ENCODE peak calls at places on chromosome 2, in six cellular contexts. O is AG08395, N is AG09319, S is Daoy, M is fibroblast of lung, R is SK-N-DZ. H is an unnamed sample.

GRCh38 chr2:50956886-50957285 is 75.0 kb downstream of the NRXN1 start:
- DNase-seq in R (no peak), O (no peak), M (peak; percentile 23), N (no peak), S (no peak), H (no peak)

GRCh38 chr2:128318776-128319456 is at the start of gene HS6ST1:
- DNase-seq in M (peak; percentile 81), N (peak; percentile 56), O (peak; percentile 87), S (peak; percentile 88), R (peak; percentile 74), H (peak; percentile 86)

GRCh38 chr2:25587361-25587760 is 86.0 kb downstream of the DTNB start:
- DNase-seq in O (peak; percentile 47), M (peak; percentile 75), R (no peak), N (no peak), S (peak; percentile 55), H (no peak)

GRCh38 chr2:121791801-121792221 is 36.4 kb downstream of the TSN start:
- DNase-seq in N (no peak), R (no peak), O (no peak), M (peak; percentile 60), S (no peak), H (no peak)

GRCh38 chr2:54618646-54619565 is 104.6 kb upstream of the EML6 start:
- DNase-seq in R (no peak), M (peak; percentile 13), N (no peak), O (no peak), S (no peak), H (peak; percentile 15)

GRCh38 chr2:235170016-235170415 is 218.2 kb downstream of the SH3BP4 start:
- DNase-seq in N (no peak), S (peak; percentile 75), R (no peak), M (peak; percentile 65), O (peak; percentile 50), H (no peak)

GRCh38 chr2:120323214-120323613 is 22.7 kb upstream of the INHBB start:
- DNase-seq in O (peak; percentile 90), M (peak; percentile 18), N (peak; percentile 44), S (no peak), R (no peak), H (no peak)

GRCh38 chr2:105868060-105868459 is 123.3 kb downstream of the NCK2 start:
- DNase-seq in S (no peak), O (peak; percentile 24), N (no peak), M (no peak), R (no peak), H (no peak)

GRCh38 chr2:15640291-15640711 is 48.6 kb downstream of the DDX1 start:
- DNase-seq in S (peak; percentile 73), R (peak; percentile 92), N (no peak), M (peak; percentile 81), O (peak; percentile 30), H (no peak)

GRCh38 chr2:221514305-221515040 is 57.6 kb downstream of the EPHA4 start:
- DNase-seq in M (no peak), O (no peak), S (no peak), R (no peak), N (no peak), H (no peak)

GRCh38 chr2:239832101-239832994 is 192.8 kb downstream of the NDUFA10 start:
- DNase-seq in O (no peak), S (no peak), R (peak; percentile 14), M (no peak), N (no peak), H (no peak)

GRCh38 chr2:205495819-205496218 is 186.5 kb upstream of the NRP2 start:
- DNase-seq in R (no peak), N (no peak), O (no peak), M (peak; percentile 39), S (no peak), H (no peak)

GRCh38 chr2:196675963-196676362 is 36.4 kb downstream of the CCDC150 start:
- DNase-seq in O (no peak), M (no peak), N (no peak), R (no peak), S (no peak), H (no peak)

GRCh38 chr2:207692206-207693065 is 19.0 kb upstream of the CCNYL1 start:
- DNase-seq in S (peak; percentile 19), M (peak; percentile 11), O (peak; percentile 33), N (no peak), R (peak; percentile 18), H (peak; percentile 73)

GRCh38 chr2:140257692-140258300 is 1477.6 kb upstream of the NXPH2 start:
- DNase-seq in M (no peak), N (no peak), R (no peak), O (no peak), S (no peak), H (no peak)

GRCh38 chr2:233174131-233174530 is 77.3 kb upstream of the ATG16L1 start:
- DNase-seq in M (no peak), O (no peak), N (no peak), S (no peak), R (no peak), H (no peak)

GRCh38 chr2:176638167-176639015 is 369.1 kb downstream of the MTX2 start:
- DNase-seq in S (peak; percentile 82), R (peak; percentile 70), N (no peak), M (peak; percentile 45), O (peak; percentile 83), H (peak; percentile 81)

GRCh38 chr2:172440795-172441194 is 13.4 kb downstream of the ITGA6 start:
- DNase-seq in R (no peak), M (peak; percentile 7), O (no peak), S (no peak), N (no peak), H (peak; percentile 90)

GRCh38 chr2:71496156-71496770 is 42.9 kb downstream of the DYSF start:
- DNase-seq in M (no peak), O (no peak), N (no peak), S (no peak), R (no peak), H (no peak)

GRCh38 chr2:841036-841435 is 109.6 kb upstream of the SNTG2 start:
- DNase-seq in S (no peak), M (no peak), R (no peak), O (no peak), N (no peak), H (no peak)

GRCh38 chr2:86510436-86510933 is 52.8 kb downstream of the CHMP3 start:
- DNase-seq in S (no peak), N (no peak), O (no peak), M (no peak), R (no peak), H (no peak)

GRCh38 chr2:30661173-30662107 is 145.8 kb downstream of the CAPN13 start:
- DNase-seq in M (peak; percentile 60), O (no peak), S (peak; percentile 33), R (no peak), N (no peak), H (peak; percentile 17)

GRCh38 chr2:211487746-211488145 is 931.3 kb downstream of the CPS1 start:
- DNase-seq in M (no peak), S (no peak), O (no peak), N (no peak), R (no peak), H (no peak)

GRCh38 chr2:127625146-127625943 is 20.6 kb upstream of the GPR17 start:
- DNase-seq in M (no peak), S (no peak), N (no peak), O (no peak), R (no peak), H (no peak)

GRCh38 chr2:68193774-68194372 is 36.2 kb downstream of the PNO1 start:
- DNase-seq in M (peak; percentile 67), R (no peak), S (peak; percentile 35), O (peak; percentile 36), N (no peak), H (no peak)

GRCh38 chr2:225112362-225113111 is 70.3 kb upstream of the DOCK10 start:
- DNase-seq in R (no peak), O (no peak), N (no peak), M (no peak), S (no peak), H (no peak)

GRCh38 chr2:97834610-97835009 is 121.2 kb downstream of the ZAP70 start:
- DNase-seq in O (no peak), S (no peak), N (no peak), R (no peak), M (no peak), H (no peak)

GRCh38 chr2:71306762-71307161 is 24.8 kb upstream of the ZNF638 start:
- DNase-seq in S (peak; percentile 66), N (no peak), O (peak; percentile 72), R (no peak), M (peak; percentile 96), H (no peak)

GRCh38 chr2:128727914-128728313 is 409.2 kb upstream of the HS6ST1 start:
- DNase-seq in N (peak; percentile 65), R (no peak), M (peak; percentile 95), S (peak; percentile 38), O (peak; percentile 88), H (no peak)

GRCh38 chr2:207474871-207475485 is 54.8 kb upstream of the CREB1 start:
- DNase-seq in R (peak; percentile 58), S (peak; percentile 37), M (peak; percentile 36), N (peak; percentile 46), O (peak; percentile 61), H (peak; percentile 75)

GRCh38 chr2:208036357-208036756 is 11.0 kb upstream of the PLEKHM3 start:
- DNase-seq in R (no peak), N (no peak), O (no peak), S (no peak), M (no peak), H (no peak)

GRCh38 chr2:8103085-8103708 is 578.7 kb upstream of the ID2 start:
- DNase-seq in M (no peak), R (no peak), O (peak; percentile 33), N (peak; percentile 37), S (no peak), H (peak; percentile 50)

GRCh38 chr2:5666798-5667197 is 25.4 kb upstream of the SOX11 start:
- DNase-seq in N (no peak), M (peak; percentile 41), R (no peak), O (no peak), S (peak; percentile 81), H (no peak)

GRCh38 chr2:64017811-64018714 is 1.2 kb downstream of the VPS54 start:
- DNase-seq in M (peak; percentile 34), N (no peak), O (peak; percentile 18), S (peak; percentile 24), R (peak; percentile 44), H (peak; percentile 66)

GRCh38 chr2:32357545-32358482 is 991 bp downstream of the BIRC6 start:
- DNase-seq in O (peak; percentile 20), R (peak; percentile 31), N (no peak), M (peak; percentile 43), S (peak; percentile 43), H (peak; percentile 51)

GRCh38 chr2:129078548-129078947 is 759.9 kb upstream of the HS6ST1 start:
- DNase-seq in S (no peak), R (no peak), O (no peak), M (no peak), N (no peak), H (no peak)

H was measured in NCI-H82.